ENCODE peak calls at places on chromosomes 11 and 22, in five cellular contexts. Y is IMR-90, J is astrocyte, I is neuronal stem cell, K is mesendoderm. A is an unnamed sample.

GRCh38 chr11:31301549-31302225 is 67.9 kb downstream of the DCDC1 start:
- DNase-seq in Y (no peak), J (no peak), I (no peak), K (no peak), A (no peak)

GRCh38 chr11:128522943-128523518 is 64.3 kb downstream of the ETS1 start:
- DNase-seq in Y (no peak), J (no peak), I (no peak), K (no peak), A (peak)

GRCh38 chr22:38186429-38186828 is 4.8 kb upstream of the PLA2G6 start:
- DNase-seq in Y (no peak), J (no peak), I (no peak), K (no peak), A (no peak)

GRCh38 chr11:92340839-92341238 is 116.2 kb downstream of the FAT3 start:
- DNase-seq in Y (peak), J (no peak), I (no peak), K (peak), A (no peak)

GRCh38 chr11:119206512-119207299 is 567 bp downstream of the CBL start:
- DNase-seq in Y (no peak), J (no peak), I (peak), K (peak), A (peak)

GRCh38 chr11:72971611-72972010 is 157.4 kb downstream of the ATG16L2 start:
- DNase-seq in Y (no peak), J (no peak), I (no peak), K (no peak), A (no peak)

GRCh38 chr11:47186937-47187681 is 875 bp upstream of the PACSIN3 start:
- DNase-seq in Y (peak), J (peak), I (peak), K (peak), A (peak)

GRCh38 chr11:63142459-63142858 is 1.6 kb downstream of the SLC22A24 start:
- DNase-seq in Y (no peak), J (no peak), I (no peak), K (no peak), A (no peak)

GRCh38 chr22:24128631-24129601 is 52.4 kb upstream of the SUSD2 start:
- DNase-seq in Y (no peak), J (no peak), I (no peak), K (no peak), A (no peak)

GRCh38 chr22:50525104-50525958 is at the start of gene SCO2:
- DNase-seq in Y (peak), J (peak), I (peak), K (peak), A (peak)

GRCh38 chr11:38476808-38477565 is 1879.0 kb upstream of the RAG2 start:
- DNase-seq in Y (no peak), J (peak), I (no peak), K (no peak), A (no peak)

GRCh38 chr11:128548655-128549255 is 38.6 kb downstream of the ETS1 start:
- DNase-seq in Y (peak), J (no peak), I (no peak), K (peak), A (no peak)

GRCh38 chr22:42296381-42296853 is 26.0 kb upstream of the TCF20 start:
- DNase-seq in Y (no peak), J (no peak), I (no peak), K (no peak), A (no peak)

GRCh38 chr11:2166091-2166851 is 5.3 kb upstream of the INS start:
- DNase-seq in Y (no peak), J (no peak), I (no peak), K (peak), A (no peak)

GRCh38 chr22:23098718-23099524 is 28.6 kb downstream of the GNAZ start:
- DNase-seq in Y (no peak), J (no peak), I (no peak), K (no peak), A (no peak)

GRCh38 chr11:72631806-72632731 is 42.2 kb downstream of the PDE2A start:
- DNase-seq in Y (no peak), J (no peak), I (no peak), K (no peak), A (no peak)

GRCh38 chr22:37273126-37273845 is 9.0 kb upstream of the CYTH4 start:
- DNase-seq in Y (peak), J (peak), I (no peak), K (no peak), A (no peak)

GRCh38 chr11:61870429-61871039 is 20.8 kb downstream of the FADS3 start:
- DNase-seq in Y (no peak), J (no peak), I (no peak), K (peak), A (no peak)

GRCh38 chr11:69352715-69353325 is 58.9 kb downstream of the MYEOV start:
- DNase-seq in Y (peak), J (peak), I (no peak), K (peak), A (no peak)

GRCh38 chr11:119156496-119156895 is 7.6 kb downstream of the ABCG4 start:
- DNase-seq in Y (no peak), J (no peak), I (no peak), K (no peak), A (no peak)

GRCh38 chr11:115452245-115452644 is 52.0 kb downstream of the CADM1 start:
- DNase-seq in Y (no peak), J (no peak), I (no peak), K (no peak), A (no peak)

GRCh38 chr11:108890482-108891092 is 225.7 kb downstream of the DDX10 start:
- DNase-seq in Y (no peak), J (no peak), I (no peak), K (no peak), A (no peak)

GRCh38 chr22:36419912-36420882 is 32.4 kb upstream of the MYH9 start:
- DNase-seq in Y (no peak), J (no peak), I (no peak), K (no peak), A (no peak)

GRCh38 chr11:63406458-63406857 is 36.9 kb downstream of the SLC22A9 start:
- DNase-seq in Y (no peak), J (no peak), I (no peak), K (no peak), A (no peak)

GRCh38 chr11:32792948-32793475 is 1.4 kb downstream of the CCDC73 start:
- DNase-seq in Y (peak), J (peak), I (peak), K (peak), A (peak)

GRCh38 chr11:118911880-118912741 is 13.6 kb downstream of the BCL9L start:
- DNase-seq in Y (peak), J (peak), I (no peak), K (peak), A (peak)

GRCh38 chr22:40572976-40573375 is 63.5 kb downstream of the MRTFA start:
- DNase-seq in Y (no peak), J (no peak), I (no peak), K (no peak), A (no peak)

GRCh38 chr11:3775761-3776406 is 21.5 kb downstream of the NUP98 start:
- DNase-seq in Y (no peak), J (no peak), I (no peak), K (peak), A (no peak)

GRCh38 chr22:39300198-39300830 is 19.1 kb downstream of the RPL3 start:
- DNase-seq in Y (no peak), J (no peak), I (no peak), K (peak), A (no peak)

GRCh38 chr11:62402226-62402625 is 16.6 kb upstream of the SCGB1A1 start:
- DNase-seq in Y (no peak), J (no peak), I (no peak), K (no peak), A (peak)

GRCh38 chr11:111539426-111540113 is 950 bp upstream of the LAYN start:
- DNase-seq in Y (no peak), J (no peak), I (no peak), K (no peak), A (no peak)

GRCh38 chr11:60194511-60194910 is 11.6 kb upstream of the MS4A6A start:
- DNase-seq in Y (no peak), J (no peak), I (no peak), K (peak), A (peak)
- H3K9ac ChIP-seq in Y (no peak), J (no peak), I (no peak), K (no peak), A (peak)

GRCh38 chr11:78039919-78040671 is 17.0 kb upstream of the KCTD14 start:
- DNase-seq in Y (peak), J (peak), I (no peak), K (no peak), A (peak)
- H3K4me2 ChIP-seq in Y (peak), J (peak), I (no peak), K (no peak), A (peak)

GRCh38 chr11:77191429-77191822 is 63.4 kb downstream of the MYO7A start:
- DNase-seq in Y (peak), J (no peak), I (no peak), K (no peak), A (no peak)
- H3K9ac ChIP-seq in Y (no peak), J (no peak), I (no peak), K (peak), A (no peak)

DNA sequence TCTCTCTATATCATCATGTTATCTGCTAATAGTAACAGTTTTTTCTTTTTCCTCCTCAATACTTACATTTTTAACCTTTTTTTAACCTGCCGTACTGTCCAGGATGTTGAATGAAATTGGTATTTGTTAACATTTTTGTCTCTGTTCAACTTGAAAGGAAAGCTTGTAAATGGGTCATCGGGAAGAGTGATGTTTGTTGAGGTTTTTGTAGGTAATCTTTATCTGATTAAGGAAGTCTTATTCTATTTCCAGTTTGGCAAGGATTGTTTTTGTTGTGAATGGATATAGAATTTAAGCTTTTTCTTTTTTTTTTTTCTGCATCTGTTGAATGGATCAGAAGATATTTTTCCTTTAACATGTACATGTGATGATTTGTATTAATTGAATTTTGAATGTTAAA is 8.1 kb upstream of the NNMT start:
- DNase-seq in Y (no peak), J (no peak), I (no peak), K (no peak), A (no peak)
- H3K4me2 ChIP-seq in Y (no peak), J (no peak), I (no peak), K (no peak), A (no peak)

A was measured in DND-41.